ENCODE peak calls at places on chromosomes 11 and 22, in seven cellular contexts. K is iris pigment epithelial cell, V is HFF-Myc, R is body of pancreas, H is HT-29, B is germinal center, M is T-cell. A is an unnamed sample.

GRCh38 chr22:35955546-35955945 is 73.1 kb downstream of the RBFOX2 start:
- DNase-seq in K (no peak), V (no peak), R (no peak), H (no peak), B (no peak), M (no peak), A (no peak)

GRCh38 chr11:14380947-14381555 is 22.1 kb upstream of the RRAS2 start:
- DNase-seq in K (peak), V (no peak), R (peak), H (peak), B (peak), M (peak), A (peak)

GRCh38 chr22:42805016-42805997 is 51.8 kb downstream of the ARFGAP3 start:
- DNase-seq in K (no peak), V (no peak), R (peak), H (peak), B (no peak), M (no peak), A (no peak)

GRCh38 chr22:27270818-27271510 is 530.6 kb downstream of the MN1 start:
- DNase-seq in K (no peak), V (no peak), R (no peak), H (no peak), B (no peak), M (no peak), A (no peak)

GRCh38 chr11:69361466-69361865 is 67.5 kb downstream of the MYEOV start:
- DNase-seq in K (no peak), V (no peak), R (no peak), H (no peak), B (no peak), M (no peak), A (no peak)

GRCh38 chr11:96001037-96001436 is 77.1 kb upstream of the MTMR2 start:
- DNase-seq in K (peak), V (no peak), R (peak), H (no peak), B (no peak), M (no peak), A (no peak)

GRCh38 chr11:128593281-128593680 is 5.9 kb upstream of the ETS1 start:
- DNase-seq in K (peak), V (no peak), R (no peak), H (no peak), B (no peak), M (no peak), A (no peak)

GRCh38 chr11:103709366-103709765 is 327.1 kb upstream of the DDI1 start:
- DNase-seq in K (no peak), V (no peak), R (no peak), H (no peak), B (peak), M (no peak), A (no peak)

GRCh38 chr11:67271548-67272284 is 5.4 kb downstream of the GRK2 start:
- DNase-seq in K (no peak), V (no peak), R (no peak), H (no peak), B (peak), M (peak), A (no peak)

GRCh38 chr11:130031056-130031455 is 28.4 kb upstream of the PRDM10 start:
- DNase-seq in K (no peak), V (no peak), R (no peak), H (no peak), B (no peak), M (no peak), A (no peak)

GRCh38 chr11:46898396-46899095 is 19.8 kb downstream of the LRP4 start:
- DNase-seq in K (no peak), V (no peak), R (no peak), H (peak), B (no peak), M (no peak), A (no peak)

GRCh38 chr22:20191000-20191515 is 40.2 kb upstream of the CCDC188 start:
- DNase-seq in K (no peak), V (no peak), R (no peak), H (no peak), B (no peak), M (no peak), A (no peak)

A was measured in LoVo.